ENCODE peak calls at places on chromosomes 13 and 19, in seven cellular contexts. H is RWPE1, J is AG04450, Y is K562, S is HCT116, I is activated B cell treated with CpG ODN at 0.5 μM for 24 hours, C is Calu3. M is an unnamed sample.

GRCh38 chr13:99227909-99228688 is 27.4 kb downstream of the UBAC2 start:
- DNase-seq in C (no peak), J (no peak), Y (no peak), S (no peak), H (no peak), I (no peak), M (no peak)

GRCh38 chr13:36801035-36801434 is 18.0 kb upstream of the RFXAP start:
- DNase-seq in C (no peak), J (no peak), S (no peak), Y (no peak), H (no peak), I (no peak), M (no peak)

GRCh38 chr13:50131998-50132936 is 117.0 kb downstream of the KCNRG start:
- DNase-seq in J (no peak), C (no peak), I (peak; percentile 30), H (no peak), S (no peak), Y (no peak), M (no peak)

GRCh38 chr13:47135800-47136658 is 239.2 kb upstream of the HTR2A start:
- DNase-seq in C (no peak), J (no peak), Y (no peak), S (no peak), H (no peak), I (no peak), M (no peak)

GRCh38 chr13:35712907-35713685 is 236.6 kb upstream of the MAB21L1 start:
- DNase-seq in H (no peak), I (no peak), Y (no peak), J (no peak), C (no peak), S (no peak), M (no peak)

GRCh38 chr19:48405850-48406249 is 12.4 kb downstream of the GRIN2D start:
- DNase-seq in H (no peak), S (no peak), I (no peak), Y (no peak), C (no peak), J (no peak), M (no peak)

GRCh38 chr13:73653688-73654087 is 480.5 kb downstream of the KLF12 start:
- DNase-seq in I (no peak), C (no peak), J (no peak), Y (no peak), S (no peak), H (no peak), M (no peak)

GRCh38 chr13:67228909-67229308 is 1.2 kb downstream of the PCDH9 start:
- DNase-seq in J (no peak), C (no peak), H (no peak), Y (no peak), I (no peak), S (no peak), M (no peak)

GRCh38 chr13:21823949-21824348 is 153.1 kb downstream of the FGF9 start:
- DNase-seq in S (no peak), J (no peak), H (no peak), Y (no peak), I (no peak), C (no peak), M (no peak)

GRCh38 chr19:6047741-6048231 is 62.5 kb downstream of the RFX2 start:
- DNase-seq in C (peak; percentile 29), I (no peak), H (peak; percentile 40), Y (peak; percentile 65), S (peak; percentile 31), J (no peak), M (peak; percentile 61)

GRCh38 chr13:110455941-110456340 is 105.6 kb downstream of the RAB20 start:
- DNase-seq in H (peak; percentile 74), C (peak; percentile 53), S (peak; percentile 81), Y (peak; percentile 84), I (peak; percentile 50), J (peak; percentile 20), M (peak; percentile 78)

GRCh38 chr19:2187164-2187563 is 23.4 kb downstream of the DOT1L start:
- DNase-seq in C (no peak), Y (no peak), J (no peak), S (no peak), I (no peak), H (no peak), M (no peak)

GRCh38 chr13:61410669-61411297 is 4.9 kb downstream of the PCDH20 start:
- DNase-seq in Y (peak; percentile 4), C (no peak), I (no peak), J (no peak), H (peak; percentile 11), S (peak; percentile 2), M (no peak)

GRCh38 chr13:44229371-44230030 is 144.1 kb upstream of the SERP2 start:
- DNase-seq in S (no peak), Y (no peak), I (no peak), J (no peak), H (no peak), C (no peak), M (no peak)

GRCh38 chr13:113652404-113653263 is 5.4 kb downstream of the ATP4B start:
- DNase-seq in J (no peak), I (no peak), H (no peak), C (no peak), Y (no peak), S (no peak), M (peak; percentile 57)

GRCh38 chr13:98990701-98991100 is 12.8 kb upstream of the DOCK9 start:
- DNase-seq in J (no peak), S (no peak), C (no peak), H (no peak), Y (no peak), I (no peak), M (no peak)

GRCh38 chr13:98581971-98582702 is 5.2 kb upstream of the STK24 start:
- DNase-seq in H (no peak), C (no peak), S (no peak), Y (no peak), I (no peak), J (no peak), M (no peak)

GRCh38 chr13:111219306-111219705 is 101.1 kb upstream of the TEX29 start:
- DNase-seq in H (no peak), J (peak; percentile 74), Y (no peak), S (no peak), I (no peak), C (no peak), M (no peak)

GRCh38 chr19:4636151-4636717 is 3.1 kb upstream of the TNFAIP8L1 start:
- DNase-seq in Y (peak; percentile 82), H (peak; percentile 57), J (no peak), C (peak; percentile 70), I (peak; percentile 87), S (no peak), M (peak; percentile 86)

GRCh38 chr13:26019881-26020535 is 31.8 kb downstream of the SHISA2 start:
- DNase-seq in H (no peak), Y (no peak), I (no peak), C (peak; percentile 48), S (no peak), J (peak; percentile 6), M (no peak)

GRCh38 chr19:56146904-56147303 is 5.8 kb downstream of the ZNF444 start:
- DNase-seq in S (no peak), C (no peak), J (no peak), Y (no peak), I (no peak), H (no peak), M (no peak)

DNA sequence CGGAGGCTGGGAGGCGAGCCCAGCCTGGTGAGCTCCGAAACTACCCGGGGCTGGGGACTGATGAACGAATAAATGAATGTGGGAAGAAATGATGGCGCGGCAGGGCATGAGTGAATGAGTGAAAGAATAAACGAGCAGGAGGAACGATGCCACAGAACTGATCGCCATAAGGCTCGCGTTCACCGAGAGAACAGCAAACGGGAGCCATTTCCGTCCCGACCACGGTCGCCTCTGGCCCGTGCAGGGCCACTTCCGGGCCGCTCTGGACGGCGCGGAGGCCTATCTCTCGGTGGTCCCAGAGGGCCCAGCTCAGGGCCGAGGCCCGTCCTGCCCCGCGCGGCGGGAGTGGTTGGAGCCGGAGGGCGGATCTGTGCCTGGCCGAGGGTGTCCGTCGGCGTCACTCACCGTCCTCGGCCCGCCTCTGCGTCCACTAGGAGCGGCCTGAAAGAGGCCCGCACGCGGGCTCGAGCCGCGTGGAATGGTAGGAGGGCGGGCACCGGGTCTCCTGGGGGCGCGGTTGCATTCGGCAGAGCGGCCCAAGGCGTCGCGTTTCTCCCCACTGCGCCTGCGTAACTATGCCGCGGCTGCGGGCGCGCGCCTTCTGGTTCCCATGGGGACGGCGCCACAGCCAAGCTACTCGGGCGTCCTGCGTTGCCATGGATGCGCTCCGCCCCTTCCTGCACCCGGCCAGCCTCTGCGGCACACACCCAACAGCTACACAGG is at the start of gene ZNF497:
- DNase-seq in H (peak; percentile 97), C (peak; percentile 99), S (peak; percentile 94), I (peak; percentile 98), Y (peak; percentile 98), J (peak; percentile 88), M (peak; percentile 97)
- TF ChIP-seq CTCF in H (no peak), C (no peak), S (no peak), I (no peak), Y (no peak), J (no peak), M (peak; percentile 15)

GRCh38 chr19:49443366-49444099 is 2.2 kb upstream of the SLC17A7 start:
- DNase-seq in Y (peak; percentile 88), S (peak; percentile 87), H (peak; percentile 89), I (peak; percentile 94), C (peak; percentile 96), J (peak; percentile 87), M (peak; percentile 95)
- TF ChIP-seq CTCF in Y (peak; percentile 86), S (peak; percentile 95), H (peak; percentile 96), I (peak; percentile 77), C (peak; percentile 93), J (peak; percentile 84), M (peak; percentile 92)

DNA sequence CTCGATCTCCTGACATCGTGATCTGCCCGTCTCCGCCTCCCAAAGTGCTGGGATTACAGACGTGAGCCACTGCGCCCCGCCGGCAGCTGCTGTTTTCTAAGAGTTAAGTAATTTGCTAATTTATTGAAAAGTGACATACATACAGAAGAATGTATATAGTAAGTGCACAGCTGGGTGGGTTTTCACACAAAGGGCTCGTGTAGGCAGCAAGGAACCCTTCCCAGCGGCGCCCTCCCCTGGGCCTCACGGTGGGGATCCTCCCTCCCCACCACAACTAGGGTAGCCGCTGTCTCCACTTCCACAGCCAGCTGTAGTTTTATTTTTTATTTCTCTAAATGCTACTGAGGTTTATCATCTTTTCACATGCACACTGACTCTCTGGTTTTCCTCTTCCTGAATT is 64.9 kb downstream of the CRYL1 start:
- DNase-seq in J (no peak), H (no peak), I (no peak), C (no peak), Y (no peak), S (no peak), M (no peak)
- TF ChIP-seq CTCF in J (no peak), H (no peak), I (no peak), C (no peak), Y (no peak), S (no peak), M (no peak)

GRCh38 chr19:15253076-15253475 is 20.8 kb upstream of the EPHX3 start:
- DNase-seq in I (no peak), C (no peak), S (no peak), Y (no peak), H (no peak), J (no peak), M (no peak)

GRCh38 chr19:15253513-15253912 is 21.3 kb upstream of the EPHX3 start:
- DNase-seq in C (no peak), Y (no peak), S (no peak), H (no peak), J (no peak), I (no peak), M (no peak)

GRCh38 chr19:15251010-15251748 is 18.9 kb upstream of the EPHX3 start:
- DNase-seq in C (no peak), S (no peak), Y (no peak), H (peak; percentile 43), I (no peak), J (peak; percentile 20), M (no peak)

GRCh38 chr19:15251749-15252397 is 19.6 kb upstream of the EPHX3 start:
- DNase-seq in H (peak; percentile 78), Y (peak; percentile 38), C (peak; percentile 14), S (no peak), I (no peak), J (peak; percentile 90), M (peak; percentile 79)

GRCh38 chr19:15252398-15253018 is 20.3 kb upstream of the EPHX3 start:
- DNase-seq in S (no peak), J (no peak), Y (no peak), C (no peak), H (no peak), I (no peak), M (no peak)
- TF ChIP-seq CTCF in S (peak; percentile 37), J (peak; percentile 56), Y (peak; percentile 49), C (no peak), H (peak; percentile 26), I (no peak), M (peak; percentile 53)

M was measured in type B pancreatic cell.